ENCODE peak calls at places on chromosomes 7 and 10, in eight cellular contexts. G, A, T, J, E, X, K and W are unnamed samples.

GRCh38 chr7:116630357-116630756 is 41.6 kb upstream of the MET start:
- DNase-seq in J (no peak), A (no peak), X (no peak), E (no peak), T (peak; percentile 7), G (no peak), K (no peak), W (no peak)

GRCh38 chr7:74183653-74184450 is 9.7 kb downstream of the EIF4H start:
- DNase-seq in X (no peak), K (no peak), T (no peak), G (peak; percentile 74), A (no peak), E (no peak), J (no peak), W (no peak)

GRCh38 chr10:74021248-74022055 is 23.5 kb downstream of the VCL start:
- DNase-seq in G (no peak), K (no peak), E (no peak), J (no peak), T (no peak), X (peak; percentile 43), A (no peak), W (no peak)

GRCh38 chr7:71290382-71290781 is 158.4 kb downstream of the GALNT17 start:
- DNase-seq in X (no peak), G (no peak), J (peak; percentile 47), E (peak; percentile 17), K (no peak), T (no peak), A (no peak), W (no peak)

GRCh38 chr10:97547889-97548485 is 24.6 kb upstream of the ANKRD2 start:
- DNase-seq in A (no peak), J (no peak), E (no peak), K (no peak), X (no peak), T (no peak), G (no peak), W (no peak)

GRCh38 chr10:20713420-20713819 is 183.7 kb downstream of the NEBL start:
- DNase-seq in E (no peak), T (no peak), X (no peak), J (no peak), A (no peak), G (no peak), K (no peak), W (no peak)

GRCh38 chr10:122678266-122678665 is 21.4 kb downstream of the C10orf120 start:
- DNase-seq in X (no peak), T (no peak), G (no peak), J (no peak), E (no peak), K (no peak), A (no peak), W (no peak)

GRCh38 chr7:101998904-101999236 is 181.4 kb downstream of the CUX1 start:
- DNase-seq in J (no peak), T (no peak), K (no peak), X (no peak), A (no peak), G (no peak), E (peak; percentile 23), W (no peak)

GRCh38 chr7:155804431-155804831 is 7.8 kb downstream of the SHH start:
- DNase-seq in G (no peak), X (no peak), T (no peak), E (no peak), A (peak; percentile 7), J (no peak), K (no peak), W (no peak)

GRCh38 chr7:30562909-30563308 is 31.8 kb upstream of the GARS1 start:
- DNase-seq in E (no peak), T (no peak), K (no peak), J (no peak), A (no peak), X (no peak), G (no peak), W (no peak)

GRCh38 chr7:80357530-80357929 is 154.3 kb downstream of the GNAT3 start:
- DNase-seq in K (no peak), T (no peak), E (no peak), J (no peak), G (no peak), X (no peak), A (no peak), W (no peak)

GRCh38 chr10:128956149-128956548 is 510.9 kb upstream of the MGMT start:
- DNase-seq in J (no peak), G (no peak), X (no peak), K (no peak), E (no peak), T (no peak), A (no peak), W (no peak)